ENCODE peak calls at places on chromosomes 1 and 21, in nine cellular contexts. R, L, B, I, E, J, W, K and Y are unnamed samples. For H3K9me3, the result is how much of the 10 kb centered on the place peaks cover.

GRCh38 chr1:42931108-42931539 is 27.5 kb downstream of the SLC2A1 start:
- DNase-seq in E (peak), J (no peak), R (peak), I (no peak), K (peak), W (no peak), B (peak), L (peak), Y (no peak)

GRCh38 chr1:151581446-151581845 is 30.4 kb upstream of the SNX27 start:
- DNase-seq in W (no peak), L (no peak), J (no peak), E (no peak), B (no peak), I (no peak), K (no peak), R (no peak), Y (no peak)

GRCh38 chr1:180228648-180229482 is 1.2 kb upstream of the LHX4 start:
- DNase-seq in J (no peak), L (peak), E (no peak), K (no peak), R (peak), W (no peak), B (no peak), I (no peak), Y (no peak)

GRCh38 chr1:109523706-109524105 is 14.2 kb upstream of the AMIGO1 start:
- DNase-seq in I (no peak), L (no peak), R (no peak), B (no peak), E (no peak), K (no peak), W (no peak), J (no peak), Y (no peak)

GRCh38 chr1:67537647-67538018 is 107.4 kb upstream of the SERBP1 start:
- DNase-seq in R (no peak), B (no peak), W (no peak), J (no peak), K (no peak), L (no peak), E (no peak), I (no peak), Y (peak)

GRCh38 chr1:169250795-169251194 is 116.8 kb downstream of the NME7 start:
- DNase-seq in R (no peak), I (no peak), L (no peak), W (no peak), K (no peak), E (no peak), J (no peak), B (no peak), Y (no peak)

GRCh38 chr1:204503122-204503912 is 8.7 kb upstream of the PIK3C2B start:
- DNase-seq in B (no peak), I (no peak), J (no peak), W (no peak), K (peak), L (no peak), E (no peak), R (no peak), Y (no peak)

GRCh38 chr1:3012511-3013291 is 8.6 kb upstream of the ACTRT2 start:
- DNase-seq in B (peak), I (peak), K (peak), L (peak), W (peak), J (no peak), R (peak), E (no peak), Y (peak)

GRCh38 chr1:31396633-31397351 is 16.2 kb upstream of the SERINC2 start:
- DNase-seq in J (no peak), W (no peak), L (no peak), B (no peak), E (no peak), K (no peak), I (no peak), R (no peak), Y (no peak)

GRCh38 chr1:210687582-210688279 is 359.0 kb downstream of the HHAT start:
- DNase-seq in K (no peak), W (no peak), J (no peak), E (no peak), I (no peak), R (no peak), B (no peak), L (no peak), Y (peak)

GRCh38 chr1:27004471-27005165 is 8.0 kb downstream of the TENT5B start:
- DNase-seq in E (no peak), R (peak), L (no peak), B (no peak), W (peak), J (peak), K (no peak), I (peak), Y (peak)

GRCh38 chr1:241647658-241648057 is 4.4 kb upstream of the WDR64 start:
- DNase-seq in E (no peak), W (no peak), K (no peak), L (no peak), B (no peak), I (no peak), J (no peak), R (no peak), Y (no peak)

GRCh38 chr1:64403331-64403730 is 66.6 kb upstream of the CACHD1 start:
- DNase-seq in B (no peak), J (no peak), I (no peak), W (no peak), L (no peak), R (no peak), E (no peak), K (no peak), Y (no peak)

GRCh38 chr21:45496151-45496967 is 45.9 kb downstream of the SLC19A1 start:
- DNase-seq in K (no peak), J (no peak), E (no peak), L (peak), I (peak), B (no peak), R (peak), W (peak), Y (no peak)

GRCh38 chr1:155569988-155570592 is 7.5 kb upstream of the ASH1L start:
- DNase-seq in L (no peak), W (no peak), R (no peak), E (no peak), J (no peak), B (no peak), I (no peak), K (no peak), Y (no peak)

GRCh38 chr1:241821363-241821762 is 26.6 kb upstream of the EXO1 start:
- DNase-seq in R (no peak), E (no peak), I (no peak), L (no peak), K (no peak), W (no peak), J (no peak), B (no peak), Y (no peak)

GRCh38 chr1:156126701-156127534 is 12.4 kb downstream of the LMNA start:
- DNase-seq in L (peak), I (peak), R (no peak), W (peak), E (peak), K (no peak), B (no peak), J (peak), Y (no peak)

GRCh38 chr1:40592107-40592773 is 60.8 kb downstream of the ZNF684 start:
- DNase-seq in L (no peak), J (no peak), K (no peak), W (no peak), R (no peak), E (no peak), B (no peak), I (no peak), Y (peak)

GRCh38 chr1:15028117-15028516 is 125.4 kb upstream of the TMEM51 start:
- DNase-seq in E (no peak), I (no peak), W (no peak), K (no peak), B (peak), L (peak), J (no peak), R (no peak), Y (peak)

GRCh38 chr1:115456441-115456961 is 118.5 kb upstream of the NGF start:
- DNase-seq in E (no peak), W (no peak), L (no peak), B (no peak), J (no peak), I (no peak), K (no peak), R (no peak), Y (peak)

GRCh38 chr1:10646347-10646861 is 150.0 kb downstream of the CASZ1 start:
- DNase-seq in E (no peak), J (no peak), B (no peak), L (no peak), K (peak), W (no peak), I (no peak), R (no peak), Y (no peak)

GRCh38 chr1:244545511-244545910 is 84.4 kb downstream of the CATSPERE start:
- DNase-seq in W (no peak), L (no peak), R (no peak), I (no peak), J (no peak), B (no peak), E (no peak), K (no peak), Y (no peak)

DNA sequence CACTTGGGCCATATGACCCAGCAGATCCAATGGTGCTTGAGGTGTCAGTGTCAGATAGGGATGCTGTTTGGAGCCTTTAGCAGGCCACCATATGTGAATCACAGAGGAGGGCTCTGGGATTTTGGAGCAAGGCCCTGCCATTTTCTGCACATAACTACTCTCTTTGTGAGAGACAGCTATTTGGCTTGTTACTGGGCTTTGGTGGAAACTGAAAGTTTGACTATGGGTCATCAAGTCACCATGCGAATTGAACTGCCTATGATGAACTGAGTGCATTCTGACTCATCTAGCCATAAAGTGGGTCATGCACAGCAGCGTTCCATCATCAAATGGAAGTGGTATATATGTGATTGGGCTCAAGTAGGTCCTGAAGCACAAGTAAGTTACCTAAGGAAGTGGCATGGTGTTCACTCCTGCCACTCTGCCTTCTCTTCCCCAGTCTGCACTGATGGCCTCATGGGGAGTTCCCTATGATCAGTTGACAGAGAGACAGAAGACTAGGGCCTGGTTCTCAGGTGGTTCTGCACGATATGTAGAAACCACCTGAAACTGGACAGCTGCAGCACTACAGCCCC is 447.3 kb downstream of the AGBL4 start:
- DNase-seq in B (no peak), W (no peak), L (no peak), R (no peak), J (no peak), E (no peak), I (no peak), K (no peak), Y (no peak)
- H3K9me3 ChIP-seq in B (under half), W (under half), L (under half), R (under half), J (under half), E (under half), I (under half), K (under half), Y (under half)

GRCh38 chr1:202086579-202087350 is 36.0 kb upstream of the GPR37L1 start:
- DNase-seq in L (no peak), I (peak), B (no peak), E (no peak), J (no peak), R (no peak), K (peak), W (no peak), Y (peak)

GRCh38 chr1:202088216-202088615 is 34.5 kb upstream of the GPR37L1 start:
- DNase-seq in L (no peak), J (no peak), E (no peak), B (no peak), W (no peak), K (no peak), R (no peak), I (no peak), Y (no peak)

GRCh38 chr1:202084791-202085681 is 37.7 kb upstream of the GPR37L1 start:
- DNase-seq in K (peak), L (no peak), J (no peak), W (no peak), I (peak), B (no peak), R (no peak), E (no peak), Y (peak)

GRCh38 chr1:202081992-202082391 is 40.7 kb upstream of the GPR37L1 start:
- DNase-seq in E (no peak), J (no peak), I (no peak), L (no peak), K (no peak), W (no peak), B (no peak), R (no peak), Y (no peak)

DNA sequence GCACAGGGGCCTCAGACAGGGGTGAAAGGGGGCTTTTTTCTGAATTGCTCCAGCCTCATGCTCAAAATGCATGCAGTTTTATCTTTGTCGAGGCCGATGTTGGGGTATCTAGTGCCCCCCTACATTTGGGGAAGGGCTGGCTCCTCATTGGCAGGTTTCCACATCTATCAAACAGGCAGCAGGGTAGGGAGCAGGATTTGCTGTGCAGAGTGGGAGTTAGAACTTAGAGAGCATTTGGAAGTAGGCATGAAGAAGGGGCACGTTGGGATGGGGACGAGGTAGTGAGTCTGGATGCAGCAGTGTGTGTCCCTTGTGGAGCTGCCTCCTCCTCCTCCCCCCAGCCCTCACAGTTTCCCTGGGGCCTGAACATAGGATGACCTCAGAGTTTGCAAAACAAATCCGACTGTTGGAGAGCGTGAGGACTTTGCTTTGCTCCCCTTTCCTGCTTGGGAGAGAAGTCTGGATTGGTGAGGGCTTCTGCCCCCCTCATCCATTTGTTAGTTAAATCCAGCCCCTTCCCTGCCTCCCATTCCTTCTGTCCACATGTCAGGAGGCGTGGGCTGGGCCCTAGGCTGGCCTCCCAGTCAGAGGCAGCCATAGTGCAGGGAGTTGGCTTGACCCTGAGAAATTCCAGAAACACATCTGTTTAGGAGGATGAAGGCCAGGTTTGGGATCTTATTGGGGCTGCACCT is 36.9 kb upstream of the GPR37L1 start:
- DNase-seq in J (no peak), W (no peak), K (peak), E (no peak), I (no peak), B (no peak), R (no peak), L (no peak), Y (no peak)
- H3K27ac ChIP-seq in J (no peak), W (no peak), K (peak), E (no peak), I (no peak), B (no peak), R (no peak), L (no peak), Y (no peak)

DNA sequence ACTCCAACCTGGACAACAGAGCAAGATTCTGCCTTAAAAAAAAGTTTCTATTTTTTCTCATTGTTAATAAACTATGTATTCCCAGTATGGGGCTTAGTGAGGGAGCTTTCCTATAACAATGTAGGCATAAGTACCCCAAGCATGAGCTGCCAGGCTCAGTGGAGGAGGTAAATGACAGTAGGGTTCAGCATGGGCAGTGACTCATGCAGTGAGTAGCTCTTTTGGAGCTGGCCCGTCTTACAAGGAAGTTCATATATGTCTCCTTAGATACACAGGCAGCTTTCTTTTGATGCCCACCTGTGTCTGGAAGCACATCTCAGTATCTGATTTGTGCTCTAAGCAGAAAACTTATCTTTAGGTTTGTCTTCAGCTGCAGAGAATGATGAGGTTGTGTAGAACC is 57.9 kb downstream of the ZNF678 start:
- DNase-seq in J (no peak), B (no peak), K (no peak), R (no peak), L (no peak), W (no peak), I (no peak), E (no peak), Y (no peak)
- H3K9me3 ChIP-seq in J (under half), B (under half), K (under half), R (under half), L (under half), W (under half), I (half or more), E (half or more), Y (under half)

DNA sequence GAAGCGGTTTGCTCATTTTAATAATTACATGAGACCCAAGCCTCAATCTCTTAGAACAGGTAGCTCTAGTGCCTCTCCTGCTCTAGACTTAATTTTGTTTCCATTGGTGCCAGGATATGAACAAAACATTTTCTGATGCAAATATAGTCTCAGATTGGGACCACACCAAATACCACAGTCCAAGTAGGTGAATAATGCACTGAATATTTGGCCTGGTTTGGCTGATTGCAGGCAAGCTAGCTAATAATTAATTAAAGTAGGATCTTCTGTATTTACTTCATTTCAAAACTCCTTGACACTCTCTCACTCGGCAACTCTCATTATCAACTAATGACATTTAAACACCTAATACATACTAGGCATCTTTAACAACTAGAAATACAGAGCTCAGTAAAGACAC is 219.6 kb downstream of the LTN1 start:
- DNase-seq in B (no peak), E (no peak), R (no peak), I (no peak), L (no peak), K (no peak), J (no peak), W (no peak), Y (no peak)
- H3K27ac ChIP-seq in B (no peak), E (no peak), R (peak), I (no peak), L (peak), K (no peak), J (no peak), W (peak), Y (no peak)

GRCh38 chr1:247146671-247147070 is 25.1 kb downstream of the ZNF124 start:
- DNase-seq in J (no peak), I (no peak), W (no peak), K (no peak), B (no peak), E (no peak), L (no peak), R (no peak), Y (no peak)

GRCh38 chr1:247145279-247145678 is 26.5 kb downstream of the ZNF124 start:
- DNase-seq in R (no peak), J (no peak), K (no peak), L (no peak), W (no peak), E (no peak), B (no peak), I (no peak), Y (no peak)

GRCh38 chr1:247147781-247148180 is 24.0 kb downstream of the ZNF124 start:
- DNase-seq in B (no peak), I (no peak), J (no peak), L (no peak), R (no peak), K (no peak), W (no peak), E (no peak), Y (no peak)
- H3K9me3 ChIP-seq in B (under half), I (half or more), J (under half), L (under half), R (half or more), K (under half), W (under half), E (half or more), Y (under half)

DNA sequence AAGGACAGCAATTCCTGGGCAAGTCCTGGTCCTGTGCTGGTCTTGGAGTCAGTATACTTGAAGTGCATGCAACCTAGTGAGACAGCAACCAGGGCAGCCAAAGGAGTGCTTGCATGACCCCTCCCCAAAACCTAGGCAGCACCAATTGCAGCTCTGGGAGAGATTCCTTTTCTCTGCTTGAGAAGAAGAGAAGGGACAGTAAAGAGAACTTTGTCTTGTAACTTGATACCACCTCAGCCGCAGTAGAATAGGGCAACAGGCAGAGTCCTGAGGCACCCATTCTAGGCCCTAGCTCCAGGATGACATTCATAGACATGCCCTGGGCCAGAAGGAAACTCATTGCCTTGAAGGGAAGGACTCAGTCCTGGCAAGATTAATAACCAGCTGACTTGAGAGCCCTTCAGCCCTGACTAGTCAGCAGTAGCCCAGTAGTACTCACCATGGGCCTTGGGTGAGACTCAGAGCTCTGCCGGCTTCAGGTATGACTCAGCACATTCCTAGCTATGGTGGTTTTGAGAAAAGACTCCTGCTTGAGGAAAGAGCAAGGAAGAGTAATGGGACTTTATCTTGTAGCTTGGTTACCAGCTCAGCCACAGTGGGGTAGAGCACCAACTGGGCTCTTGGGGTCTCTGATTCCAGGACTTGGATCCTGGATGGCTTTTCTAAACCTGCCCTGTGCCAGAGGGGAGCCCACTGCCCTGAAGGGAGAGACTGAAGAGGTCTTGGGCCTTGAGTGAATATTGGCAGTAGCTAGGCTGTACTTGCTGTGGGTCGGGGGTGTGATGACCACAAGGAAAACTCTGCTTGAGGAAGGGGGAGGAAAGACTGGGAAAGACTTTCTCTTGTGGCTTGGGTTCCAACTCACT is 51.7 kb upstream of the ACADM start:
- DNase-seq in W (no peak), B (peak), J (no peak), E (no peak), K (no peak), L (no peak), R (no peak), I (no peak), Y (peak)
- H3K27ac ChIP-seq in W (no peak), B (no peak), J (no peak), E (no peak), K (no peak), L (no peak), R (no peak), I (no peak), Y (no peak)

GRCh38 chr21:8991088-8991907 is 1530.1 kb upstream of the TPTE start:
- DNase-seq in J (no peak), L (no peak), W (no peak), B (no peak), K (no peak), R (no peak), E (no peak), I (no peak), Y (no peak)

GRCh38 chr21:8993943-8994639 is 1527.3 kb upstream of the TPTE start:
- DNase-seq in B (no peak), I (no peak), K (no peak), W (no peak), J (no peak), L (no peak), R (no peak), E (no peak), Y (no peak)

GRCh38 chr21:8991968-8992621 is 1529.3 kb upstream of the TPTE start:
- DNase-seq in K (no peak), B (no peak), L (no peak), E (no peak), I (no peak), W (no peak), J (no peak), R (no peak), Y (no peak)

GRCh38 chr21:8993284-8993942 is 1528.0 kb upstream of the TPTE start:
- DNase-seq in I (no peak), B (no peak), K (no peak), L (no peak), R (no peak), J (no peak), E (no peak), W (no peak), Y (no peak)

GRCh38 chr21:8992731-8993174 is 1528.6 kb upstream of the TPTE start:
- DNase-seq in B (no peak), K (no peak), E (no peak), W (no peak), I (no peak), J (no peak), L (no peak), R (no peak), Y (no peak)
- H3K9me3 ChIP-seq in B (under half), K (under half), E (under half), W (under half), I (under half), J (under half), L (under half), R (under half), Y (under half)